ENCODE peak calls at places on chromosomes 16 and 17, in six cellular contexts. One of them, this sample, is unnamed.

GRCh38 chr17:53106886-53107285 is 715.8 kb upstream of the KIF2B start:
- DNase-seq in activated T-cell treated with anti-CD3 and anti-CD28 coated beads for 24 hours: no peak
- DNase-seq in ovary: no peak
- DNase-seq in hippocampal formation: no peak
- DNase-seq in lung: no peak
- DNase-seq in T-cell: no peak
- DNase-seq in this sample: no peak

GRCh38 chr17:48173191-48173590 is 65.6 kb downstream of the SNX11 start:
- DNase-seq in activated T-cell treated with anti-CD3 and anti-CD28 coated beads for 24 hours: no peak
- DNase-seq in T-cell: no peak
- DNase-seq in lung: no peak
- DNase-seq in hippocampal formation: no peak
- DNase-seq in ovary: no peak
- DNase-seq in this sample: no peak

GRCh38 chr16:72139908-72140307 is 32.0 kb downstream of the PMFBP1 start:
- DNase-seq in T-cell: no peak
- DNase-seq in ovary: no peak
- DNase-seq in hippocampal formation: no peak
- DNase-seq in lung: no peak
- DNase-seq in activated T-cell treated with anti-CD3 and anti-CD28 coated beads for 24 hours: no peak
- DNase-seq in this sample: no peak

GRCh38 chr17:32783602-32784001 is 93.3 kb downstream of the MYO1D start:
- DNase-seq in ovary: no peak
- DNase-seq in T-cell: no peak
- DNase-seq in activated T-cell treated with anti-CD3 and anti-CD28 coated beads for 24 hours: no peak
- DNase-seq in lung: no peak
- DNase-seq in hippocampal formation: peak
- DNase-seq in this sample: peak

GRCh38 chr17:51435171-51435552 is 174.8 kb downstream of the UTP18 start:
- DNase-seq in hippocampal formation: no peak
- DNase-seq in T-cell: no peak
- DNase-seq in lung: no peak
- DNase-seq in activated T-cell treated with anti-CD3 and anti-CD28 coated beads for 24 hours: no peak
- DNase-seq in ovary: no peak
- DNase-seq in this sample: no peak

GRCh38 chr16:13453325-13453724 is 466.6 kb upstream of the ERCC4 start:
- DNase-seq in T-cell: no peak
- DNase-seq in activated T-cell treated with anti-CD3 and anti-CD28 coated beads for 24 hours: no peak
- DNase-seq in ovary: no peak
- DNase-seq in hippocampal formation: no peak
- DNase-seq in lung: no peak
- DNase-seq in this sample: no peak

GRCh38 chr16:4679854-4680636 is 13.3 kb upstream of the NUDT16L1 start:
- DNase-seq in activated T-cell treated with anti-CD3 and anti-CD28 coated beads for 24 hours: no peak
- DNase-seq in hippocampal formation: no peak
- DNase-seq in lung: peak
- DNase-seq in T-cell: peak
- DNase-seq in ovary: peak
- DNase-seq in this sample: no peak

GRCh38 chr17:33055171-33055611 is 63.5 kb downstream of the SPACA3 start:
- DNase-seq in ovary: no peak
- DNase-seq in lung: no peak
- DNase-seq in activated T-cell treated with anti-CD3 and anti-CD28 coated beads for 24 hours: no peak
- DNase-seq in T-cell: no peak
- DNase-seq in hippocampal formation: no peak
- DNase-seq in this sample: no peak

GRCh38 chr16:88913870-88914269 is 47.4 kb upstream of the PABPN1L start:
- DNase-seq in hippocampal formation: no peak
- DNase-seq in T-cell: no peak
- DNase-seq in lung: no peak
- DNase-seq in activated T-cell treated with anti-CD3 and anti-CD28 coated beads for 24 hours: no peak
- DNase-seq in ovary: no peak
- DNase-seq in this sample: no peak

GRCh38 chr16:80203821-80204220 is 337.0 kb upstream of the DYNLRB2 start:
- DNase-seq in T-cell: no peak
- DNase-seq in ovary: no peak
- DNase-seq in lung: no peak
- DNase-seq in activated T-cell treated with anti-CD3 and anti-CD28 coated beads for 24 hours: no peak
- DNase-seq in hippocampal formation: no peak
- DNase-seq in this sample: no peak

GRCh38 chr17:36859003-36859300 is 78.3 kb upstream of the LHX1 start:
- DNase-seq in ovary: no peak
- DNase-seq in hippocampal formation: no peak
- DNase-seq in activated T-cell treated with anti-CD3 and anti-CD28 coated beads for 24 hours: no peak
- DNase-seq in T-cell: no peak
- DNase-seq in lung: no peak
- DNase-seq in this sample: no peak

GRCh38 chr16:71927383-71927782 is 32.1 kb downstream of the IST1 start:
- DNase-seq in T-cell: no peak
- DNase-seq in lung: peak
- DNase-seq in hippocampal formation: no peak
- DNase-seq in activated T-cell treated with anti-CD3 and anti-CD28 coated beads for 24 hours: no peak
- DNase-seq in ovary: peak
- DNase-seq in this sample: no peak

GRCh38 chr16:55501549-55502322 is 7.1 kb upstream of the LPCAT2 start:
- DNase-seq in activated T-cell treated with anti-CD3 and anti-CD28 coated beads for 24 hours: no peak
- DNase-seq in ovary: no peak
- DNase-seq in T-cell: no peak
- DNase-seq in lung: no peak
- DNase-seq in hippocampal formation: no peak
- DNase-seq in this sample: no peak

GRCh38 chr16:23952128-23953041 is 116.6 kb downstream of the PRKCB start:
- DNase-seq in hippocampal formation: peak
- DNase-seq in T-cell: no peak
- DNase-seq in ovary: no peak
- DNase-seq in lung: no peak
- DNase-seq in activated T-cell treated with anti-CD3 and anti-CD28 coated beads for 24 hours: no peak
- DNase-seq in this sample: no peak

GRCh38 chr17:29732613-29733012 is 109.9 kb upstream of the CORO6 start:
- DNase-seq in T-cell: no peak
- DNase-seq in hippocampal formation: no peak
- DNase-seq in ovary: no peak
- DNase-seq in activated T-cell treated with anti-CD3 and anti-CD28 coated beads for 24 hours: no peak
- DNase-seq in lung: no peak
- DNase-seq in this sample: no peak

GRCh38 chr17:48998557-48999440 is 1.6 kb downstream of the IGF2BP1 start:
- DNase-seq in activated T-cell treated with anti-CD3 and anti-CD28 coated beads for 24 hours: no peak
- DNase-seq in hippocampal formation: no peak
- DNase-seq in ovary: no peak
- DNase-seq in lung: no peak
- DNase-seq in T-cell: no peak
- DNase-seq in this sample: no peak

GRCh38 chr16:49528564-49529150 is 155.1 kb downstream of the C16orf78 start:
- DNase-seq in lung: no peak
- DNase-seq in activated T-cell treated with anti-CD3 and anti-CD28 coated beads for 24 hours: no peak
- DNase-seq in hippocampal formation: no peak
- DNase-seq in ovary: no peak
- DNase-seq in T-cell: no peak
- DNase-seq in this sample: no peak

GRCh38 chr16:80463303-80463702 is 77.5 kb upstream of the DYNLRB2 start:
- DNase-seq in activated T-cell treated with anti-CD3 and anti-CD28 coated beads for 24 hours: no peak
- DNase-seq in ovary: no peak
- DNase-seq in T-cell: no peak
- DNase-seq in hippocampal formation: no peak
- DNase-seq in lung: no peak
- DNase-seq in this sample: no peak

GRCh38 chr16:82767808-82768207 is 141.0 kb downstream of the CDH13 start:
- DNase-seq in hippocampal formation: no peak
- DNase-seq in activated T-cell treated with anti-CD3 and anti-CD28 coated beads for 24 hours: no peak
- DNase-seq in lung: no peak
- DNase-seq in T-cell: no peak
- DNase-seq in ovary: no peak
- DNase-seq in this sample: no peak

GRCh38 chr17:62626719-62627218 is 701 bp upstream of the MRC2 start:
- DNase-seq in lung: peak
- DNase-seq in activated T-cell treated with anti-CD3 and anti-CD28 coated beads for 24 hours: no peak
- DNase-seq in T-cell: no peak
- DNase-seq in hippocampal formation: no peak
- DNase-seq in ovary: peak
- DNase-seq in this sample: no peak

GRCh38 chr17:71828182-71828596 is 292.6 kb upstream of the SOX9 start:
- DNase-seq in ovary: no peak
- DNase-seq in activated T-cell treated with anti-CD3 and anti-CD28 coated beads for 24 hours: no peak
- DNase-seq in hippocampal formation: peak
- DNase-seq in T-cell: no peak
- DNase-seq in lung: no peak
- DNase-seq in this sample: no peak

GRCh38 chr17:39123627-39124026 is 27.8 kb downstream of the PLXDC1 start:
- DNase-seq in hippocampal formation: no peak
- DNase-seq in T-cell: no peak
- DNase-seq in lung: no peak
- DNase-seq in activated T-cell treated with anti-CD3 and anti-CD28 coated beads for 24 hours: no peak
- DNase-seq in ovary: no peak
- DNase-seq in this sample: no peak

GRCh38 chr17:76265624-76266243 is 586 bp downstream of the UBALD2 start:
- DNase-seq in activated T-cell treated with anti-CD3 and anti-CD28 coated beads for 24 hours: no peak
- DNase-seq in hippocampal formation: no peak
- DNase-seq in ovary: peak
- DNase-seq in T-cell: peak
- DNase-seq in lung: peak
- DNase-seq in this sample: no peak

GRCh38 chr16:89847930-89848297 is 19.6 kb downstream of the SPIRE2 start:
- DNase-seq in activated T-cell treated with anti-CD3 and anti-CD28 coated beads for 24 hours: no peak
- DNase-seq in ovary: no peak
- DNase-seq in T-cell: no peak
- DNase-seq in lung: no peak
- DNase-seq in hippocampal formation: no peak
- DNase-seq in this sample: no peak

GRCh38 chr17:11644265-11645212 is 46.3 kb downstream of the DNAH9 start:
- DNase-seq in lung: peak
- DNase-seq in T-cell: no peak
- DNase-seq in hippocampal formation: peak
- DNase-seq in activated T-cell treated with anti-CD3 and anti-CD28 coated beads for 24 hours: peak
- DNase-seq in ovary: peak
- DNase-seq in this sample: no peak

GRCh38 chr16:49532243-49532870 is 158.8 kb downstream of the C16orf78 start:
- DNase-seq in hippocampal formation: no peak
- DNase-seq in lung: no peak
- DNase-seq in activated T-cell treated with anti-CD3 and anti-CD28 coated beads for 24 hours: no peak
- DNase-seq in ovary: no peak
- DNase-seq in T-cell: no peak
- DNase-seq in this sample: no peak

GRCh38 chr16:88549671-88550643 is 20.2 kb upstream of the ZC3H18 start:
- DNase-seq in ovary: no peak
- DNase-seq in hippocampal formation: no peak
- DNase-seq in activated T-cell treated with anti-CD3 and anti-CD28 coated beads for 24 hours: no peak
- DNase-seq in T-cell: no peak
- DNase-seq in lung: no peak
- DNase-seq in this sample: no peak

GRCh38 chr17:67245073-67245693 is at the start of gene HELZ:
- DNase-seq in hippocampal formation: peak
- DNase-seq in activated T-cell treated with anti-CD3 and anti-CD28 coated beads for 24 hours: peak
- DNase-seq in ovary: peak
- DNase-seq in lung: peak
- DNase-seq in T-cell: peak
- DNase-seq in this sample: peak

GRCh38 chr16:58024347-58024672 is 1.2 kb upstream of the MMP15 start:
- DNase-seq in ovary: no peak
- DNase-seq in hippocampal formation: no peak
- DNase-seq in lung: no peak
- DNase-seq in T-cell: no peak
- DNase-seq in activated T-cell treated with anti-CD3 and anti-CD28 coated beads for 24 hours: no peak
- DNase-seq in this sample: no peak

GRCh38 chr17:76949913-76950695 is 81.9 kb downstream of the MGAT5B start:
- DNase-seq in activated T-cell treated with anti-CD3 and anti-CD28 coated beads for 24 hours: no peak
- DNase-seq in hippocampal formation: no peak
- DNase-seq in ovary: no peak
- DNase-seq in T-cell: no peak
- DNase-seq in lung: no peak
- DNase-seq in this sample: no peak

GRCh38 chr17:44007346-44008204 is 3.2 kb downstream of the NAGS start:
- DNase-seq in activated T-cell treated with anti-CD3 and anti-CD28 coated beads for 24 hours: no peak
- DNase-seq in hippocampal formation: no peak
- DNase-seq in T-cell: no peak
- DNase-seq in ovary: no peak
- DNase-seq in lung: no peak
- DNase-seq in this sample: no peak

GRCh38 chr16:71474864-71475263 is 12.8 kb upstream of the ZNF23 start:
- DNase-seq in lung: no peak
- DNase-seq in T-cell: no peak
- DNase-seq in activated T-cell treated with anti-CD3 and anti-CD28 coated beads for 24 hours: no peak
- DNase-seq in hippocampal formation: no peak
- DNase-seq in ovary: no peak
- DNase-seq in this sample: no peak

GRCh38 chr17:17028878-17029535 is 13.2 kb upstream of the MPRIP start:
- DNase-seq in ovary: no peak
- DNase-seq in lung: no peak
- DNase-seq in hippocampal formation: no peak
- DNase-seq in activated T-cell treated with anti-CD3 and anti-CD28 coated beads for 24 hours: no peak
- DNase-seq in T-cell: no peak
- DNase-seq in this sample: no peak

GRCh38 chr17:57602896-57603295 is 142.2 kb downstream of the CCDC182 start:
- DNase-seq in lung: no peak
- DNase-seq in T-cell: no peak
- DNase-seq in hippocampal formation: no peak
- DNase-seq in ovary: no peak
- DNase-seq in activated T-cell treated with anti-CD3 and anti-CD28 coated beads for 24 hours: no peak
- DNase-seq in this sample: no peak

GRCh38 chr16:90043526-90043925 is 24.3 kb upstream of the DBNDD1 start:
- DNase-seq in activated T-cell treated with anti-CD3 and anti-CD28 coated beads for 24 hours: no peak
- DNase-seq in hippocampal formation: no peak
- DNase-seq in ovary: no peak
- DNase-seq in T-cell: no peak
- DNase-seq in lung: no peak
- DNase-seq in this sample: no peak